ENCODE peak calls at places on chromosomes 12 and 14, in eight cellular contexts. Y, M, P, H, I, F, R and X are unnamed samples.

GRCh38 chr12:100267603-100268281 is 765 bp downstream of the SCYL2 start:
- DNase-seq in Y (no peak), M (no peak), P (peak), H (no peak), I (peak), F (no peak), R (peak), X (no peak)

GRCh38 chr14:91135039-91135438 is 21.2 kb downstream of the DGLUCY start:
- DNase-seq in Y (no peak), M (no peak), P (no peak), H (no peak), I (no peak), F (no peak), R (no peak), X (no peak)

GRCh38 chr14:56004807-56005579 is 113.2 kb upstream of the PELI2 start:
- DNase-seq in Y (peak), M (no peak), P (peak), H (no peak), I (no peak), F (no peak), R (peak), X (peak)

GRCh38 chr14:90886297-90886830 is 70.1 kb upstream of the TTC7B start:
- DNase-seq in Y (no peak), M (no peak), P (no peak), H (no peak), I (no peak), F (no peak), R (no peak), X (no peak)

GRCh38 chr12:2613674-2614073 is 181.1 kb upstream of the FKBP4 start:
- DNase-seq in Y (no peak), M (no peak), P (peak), H (no peak), I (peak), F (no peak), R (no peak), X (peak)

GRCh38 chr14:64244279-64244678 is 49.9 kb downstream of the ESR2 start:
- DNase-seq in Y (no peak), M (no peak), P (peak), H (no peak), I (no peak), F (no peak), R (peak), X (no peak)

GRCh38 chr12:54193437-54193836 is 4.7 kb upstream of the SMUG1 start:
- DNase-seq in Y (no peak), M (no peak), P (no peak), H (no peak), I (no peak), F (no peak), R (no peak), X (no peak)

GRCh38 chr14:59583755-59584154 is 7.1 kb upstream of the CCDC175 start:
- DNase-seq in Y (peak), M (no peak), P (peak), H (no peak), I (no peak), F (no peak), R (no peak), X (no peak)

GRCh38 chr14:74959596-74960180 is 4.3 kb upstream of the PGF start:
- DNase-seq in Y (no peak), M (no peak), P (no peak), H (no peak), I (peak), F (no peak), R (no peak), X (no peak)

GRCh38 chr12:106195638-106196037 is 52.2 kb downstream of the CKAP4 start:
- DNase-seq in Y (no peak), M (no peak), P (peak), H (no peak), I (no peak), F (no peak), R (peak), X (peak)

GRCh38 chr12:65276923-65277322 is 1.6 kb upstream of the MSRB3 start:
- DNase-seq in Y (no peak), M (no peak), P (no peak), H (no peak), I (no peak), F (no peak), R (no peak), X (no peak)

GRCh38 chr12:116564080-116564479 is 4.9 kb downstream of the MAP1LC3B2 start:
- DNase-seq in Y (no peak), M (no peak), P (no peak), H (no peak), I (no peak), F (no peak), R (no peak), X (no peak)

GRCh38 chr14:89956294-89957009 is 725 bp downstream of the TDP1 start:
- DNase-seq in Y (peak), M (peak), P (peak), H (peak), I (peak), F (peak), R (peak), X (peak)

GRCh38 chr14:33943081-33943480 is 7.8 kb downstream of the EGLN3 start:
- DNase-seq in Y (no peak), M (no peak), P (no peak), H (no peak), I (no peak), F (no peak), R (no peak), X (no peak)

GRCh38 chr14:32762886-32763285 is 175.8 kb upstream of the NPAS3 start:
- DNase-seq in Y (no peak), M (no peak), P (peak), H (no peak), I (no peak), F (no peak), R (no peak), X (no peak)

GRCh38 chr14:52007211-52007610 is 17.9 kb downstream of the RTRAF start:
- DNase-seq in Y (no peak), M (no peak), P (no peak), H (no peak), I (no peak), F (no peak), R (no peak), X (no peak)

GRCh38 chr14:99568567-99569560 is 35.1 kb downstream of the CCDC85C start:
- DNase-seq in Y (no peak), M (no peak), P (peak), H (no peak), I (no peak), F (no peak), R (peak), X (no peak)

GRCh38 chr12:93042283-93042682 is 113.2 kb upstream of the EEA1 start:
- DNase-seq in Y (no peak), M (no peak), P (no peak), H (no peak), I (no peak), F (no peak), R (no peak), X (no peak)

GRCh38 chr14:21106506-21107359 is 5.9 kb downstream of the TMEM253 start:
- DNase-seq in Y (peak), M (peak), P (peak), H (peak), I (peak), F (peak), R (peak), X (peak)

GRCh38 chr14:26068060-26068459 is 529.8 kb downstream of the NOVA1 start:
- DNase-seq in Y (no peak), M (no peak), P (no peak), H (no peak), I (no peak), F (no peak), R (no peak), X (no peak)

GRCh38 chr12:98464155-98464554 is 51.2 kb upstream of the TMPO start:
- DNase-seq in Y (no peak), M (no peak), P (peak), H (no peak), I (peak), F (no peak), R (no peak), X (no peak)

GRCh38 chr14:81436296-81437138 is 36.4 kb upstream of the STON2 start:
- DNase-seq in Y (peak), M (peak), P (peak), H (peak), I (peak), F (peak), R (peak), X (no peak)

GRCh38 chr12:27523305-27523641 is 733 bp upstream of the PPFIBP1 start:
- DNase-seq in Y (no peak), M (no peak), P (no peak), H (no peak), I (no peak), F (no peak), R (no peak), X (no peak)

GRCh38 chr12:46261658-46262057 is 7.2 kb downstream of the SLC38A1 start:
- DNase-seq in Y (no peak), M (no peak), P (no peak), H (no peak), I (no peak), F (no peak), R (no peak), X (no peak)

GRCh38 chr14:90201344-90201743 is 55.0 kb upstream of the PSMC1 start:
- DNase-seq in Y (no peak), M (no peak), P (no peak), H (no peak), I (no peak), F (no peak), R (no peak), X (no peak)

GRCh38 chr14:97319691-97320090 is 522.5 kb downstream of the VRK1 start:
- DNase-seq in Y (no peak), M (no peak), P (no peak), H (no peak), I (no peak), F (no peak), R (no peak), X (no peak)

GRCh38 chr14:105980224-105980623 is 453.8 kb downstream of the TMEM121 start:
- DNase-seq in Y (no peak), M (no peak), P (no peak), H (no peak), I (no peak), F (no peak), R (no peak), X (no peak)

GRCh38 chr14:101187816-101188570 is 284.5 kb upstream of the RTL1 start:
- DNase-seq in Y (peak), M (no peak), P (no peak), H (peak), I (no peak), F (no peak), R (no peak), X (peak)

GRCh38 chr12:52585951-52586350 is 12.3 kb upstream of the KRT74 start:
- DNase-seq in Y (peak), M (no peak), P (no peak), H (no peak), I (no peak), F (no peak), R (no peak), X (no peak)

GRCh38 chr12:93325855-93326254 is 51.9 kb upstream of the NUDT4 start:
- DNase-seq in Y (no peak), M (no peak), P (peak), H (no peak), I (peak), F (no peak), R (no peak), X (no peak)

GRCh38 chr12:38664661-38665269 is 240.6 kb downstream of the CPNE8 start:
- DNase-seq in Y (no peak), M (no peak), P (peak), H (no peak), I (peak), F (no peak), R (no peak), X (no peak)

GRCh38 chr12:3319723-3320492 is 171.1 kb upstream of the PRMT8 start:
- DNase-seq in Y (no peak), M (no peak), P (no peak), H (no peak), I (no peak), F (no peak), R (no peak), X (no peak)

GRCh38 chr12:49232940-49233841 is 31.7 kb upstream of the TUBA1C start:
- DNase-seq in Y (peak), M (peak), P (no peak), H (peak), I (no peak), F (peak), R (peak), X (peak)

GRCh38 chr14:96817750-96818666 is 20.8 kb downstream of the VRK1 start:
- DNase-seq in Y (no peak), M (no peak), P (no peak), H (no peak), I (no peak), F (no peak), R (no peak), X (no peak)

DNA sequence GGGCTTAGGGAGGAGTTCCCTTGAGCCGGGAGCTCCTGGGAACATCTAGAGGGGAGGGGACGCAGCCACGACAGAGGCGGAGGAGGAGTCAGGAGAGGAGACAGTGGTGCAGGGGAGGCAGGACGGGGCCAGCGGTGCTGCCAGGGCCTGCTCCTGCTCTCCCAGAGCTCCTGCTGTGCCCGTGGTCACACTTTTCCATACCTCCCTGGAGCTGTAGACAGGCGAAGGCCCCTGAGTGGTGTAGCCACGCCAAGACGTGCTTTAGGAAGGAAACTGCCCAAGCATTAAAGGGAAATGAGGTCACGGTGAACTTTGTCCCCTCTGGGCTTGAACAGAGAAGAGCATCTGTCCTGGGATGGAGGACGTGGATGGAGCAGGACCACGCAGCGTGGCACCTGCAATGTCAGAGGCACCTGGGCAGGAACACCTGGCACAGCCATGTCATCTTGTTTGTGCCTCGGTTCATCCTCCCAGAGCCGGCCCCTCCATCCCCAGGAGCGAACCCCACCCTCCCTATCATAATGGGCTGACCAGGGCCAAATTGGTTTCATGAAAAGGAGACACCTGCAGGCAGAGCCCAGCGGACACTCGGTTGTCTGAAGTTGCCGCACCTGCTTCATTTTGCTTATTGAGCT is 239.5 kb upstream of the SFSWAP start:
- DNase-seq in Y (no peak), M (no peak), P (no peak), H (no peak), I (no peak), F (no peak), R (no peak), X (no peak)
- TF ChIP-seq CTCF in Y (no peak), M (no peak), P (no peak), H (no peak), I (no peak), F (no peak), R (no peak), X (no peak)

GRCh38 chr14:92258934-92259333 is 64.0 kb upstream of the SLC24A4 start:
- DNase-seq in Y (no peak), M (no peak), P (no peak), H (no peak), I (no peak), F (no peak), R (no peak), X (no peak)

GRCh38 chr14:92263681-92264080 is 59.3 kb upstream of the SLC24A4 start:
- DNase-seq in Y (no peak), M (no peak), P (no peak), H (no peak), I (no peak), F (no peak), R (no peak), X (no peak)

GRCh38 chr14:92254786-92255185 is 68.2 kb upstream of the SLC24A4 start:
- DNase-seq in Y (peak), M (peak), P (peak), H (no peak), I (no peak), F (no peak), R (peak), X (peak)

GRCh38 chr14:92259613-92260357 is 63.2 kb upstream of the SLC24A4 start:
- DNase-seq in Y (no peak), M (no peak), P (no peak), H (no peak), I (no peak), F (no peak), R (no peak), X (no peak)
- TF ChIP-seq CTCF in Y (no peak), M (no peak), P (no peak), H (no peak), I (no peak), F (no peak), R (no peak), X (no peak)

GRCh38 chr12:70353780-70354640 is 12.1 kb upstream of the KCNMB4 start:
- DNase-seq in Y (no peak), M (no peak), P (no peak), H (no peak), I (no peak), F (no peak), R (no peak), X (no peak)

GRCh38 chr12:70354777-70355176 is 11.3 kb upstream of the KCNMB4 start:
- DNase-seq in Y (no peak), M (no peak), P (peak), H (no peak), I (no peak), F (no peak), R (no peak), X (no peak)

GRCh38 chr12:70359458-70360197 is 6.5 kb upstream of the KCNMB4 start:
- DNase-seq in Y (no peak), M (no peak), P (no peak), H (no peak), I (no peak), F (no peak), R (no peak), X (no peak)

GRCh38 chr12:70360218-70360617 is 5.9 kb upstream of the KCNMB4 start:
- DNase-seq in Y (no peak), M (no peak), P (no peak), H (no peak), I (no peak), F (no peak), R (no peak), X (no peak)

GRCh38 chr12:70355972-70356371 is 10.1 kb upstream of the KCNMB4 start:
- DNase-seq in Y (no peak), M (no peak), P (no peak), H (no peak), I (no peak), F (no peak), R (no peak), X (no peak)
- TF ChIP-seq CTCF in Y (no peak), M (no peak), P (no peak), H (no peak), I (no peak), F (no peak), R (no peak), X (no peak)

GRCh38 chr14:94127330-94127729 is 2.1 kb downstream of the IFI27L2 start:
- DNase-seq in Y (peak), M (no peak), P (no peak), H (no peak), I (no peak), F (no peak), R (no peak), X (peak)
- TF ChIP-seq CTCF in Y (no peak), M (no peak), P (no peak), H (no peak), I (no peak), F (no peak), R (no peak), X (no peak)

DNA sequence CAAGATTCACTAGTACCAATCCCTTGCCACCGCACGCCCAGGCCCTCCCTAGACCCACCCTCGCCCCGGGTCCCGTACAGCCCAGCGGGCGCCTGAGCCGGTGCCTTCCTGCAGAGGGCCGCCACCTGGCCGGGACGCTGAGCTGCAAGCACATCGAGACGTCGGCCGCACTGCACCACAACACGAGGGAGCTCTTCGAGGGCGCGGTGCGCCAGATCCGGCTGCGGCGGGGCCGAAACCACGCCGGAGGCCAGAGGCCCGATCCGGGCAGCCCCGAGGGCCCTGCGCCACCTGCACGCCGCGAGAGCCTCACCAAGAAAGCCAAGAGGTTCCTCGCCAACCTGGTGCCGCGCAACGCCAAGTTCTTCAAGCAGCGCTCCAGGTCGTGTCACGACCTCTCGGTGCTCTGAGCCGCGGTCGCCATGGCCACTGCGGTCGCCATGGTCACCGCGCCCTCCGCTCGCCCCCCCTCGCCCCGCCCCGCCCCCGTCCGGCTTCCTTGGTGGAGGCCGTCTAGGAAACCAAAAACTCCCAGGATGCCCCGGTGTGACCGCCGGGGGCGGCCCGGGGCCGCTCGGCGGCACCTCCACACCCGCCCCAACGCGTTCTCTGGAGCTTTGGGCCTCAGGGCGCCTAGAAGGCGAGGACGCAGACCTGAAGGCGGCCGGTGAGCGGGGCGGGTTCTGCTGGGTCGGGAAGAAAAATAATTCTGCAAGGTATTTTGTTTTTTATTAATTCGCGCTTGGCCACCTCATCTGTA is 3.7 kb downstream of the REM2 start:
- DNase-seq in Y (peak), M (peak), P (peak), H (peak), I (peak), F (peak), R (peak), X (peak)
- TF ChIP-seq CTCF in Y (peak), M (peak), P (peak), H (no peak), I (peak), F (peak), R (no peak), X (no peak)

GRCh38 chr12:19779393-19780056 is 340.2 kb downstream of the AEBP2 start:
- DNase-seq in Y (peak), M (no peak), P (peak), H (no peak), I (no peak), F (peak), R (peak), X (peak)
- TF ChIP-seq CTCF in Y (peak), M (no peak), P (peak), H (no peak), I (no peak), F (peak), R (no peak), X (no peak)